ENCODE peak calls at places on chromosomes 5 and 9, in eight cellular contexts. One of them, this sample, is unnamed.

GRCh38 chr9:132026932-132027585 is 52.6 kb downstream of the MED27 start:
- DNase-seq in transverse colon: no peak
- DNase-seq in HepG2: no peak
- DNase-seq in endothelial cell of umbilical vein: no peak
- DNase-seq in Panc1: no peak
- DNase-seq in sigmoid colon: no peak
- DNase-seq in stomach: no peak
- DNase-seq in GM23338: peak; percentile 74
- DNase-seq in this sample: no peak

GRCh38 chr5:159338143-159338542 is 7.9 kb upstream of the IL12B start:
- DNase-seq in transverse colon: no peak
- DNase-seq in HepG2: no peak
- DNase-seq in endothelial cell of umbilical vein: no peak
- DNase-seq in Panc1: no peak
- DNase-seq in sigmoid colon: no peak
- DNase-seq in stomach: no peak
- DNase-seq in GM23338: no peak
- DNase-seq in this sample: no peak

GRCh38 chr5:68499952-68500351 is 284.4 kb downstream of the PIK3R1 start:
- DNase-seq in transverse colon: no peak
- DNase-seq in HepG2: no peak
- DNase-seq in endothelial cell of umbilical vein: no peak
- DNase-seq in Panc1: no peak
- DNase-seq in sigmoid colon: no peak
- DNase-seq in stomach: no peak
- DNase-seq in GM23338: no peak
- DNase-seq in this sample: no peak

GRCh38 chr5:15002791-15003190 is 131.2 kb upstream of the ANKH start:
- DNase-seq in transverse colon: no peak
- DNase-seq in HepG2: no peak
- DNase-seq in endothelial cell of umbilical vein: no peak
- DNase-seq in Panc1: no peak
- DNase-seq in sigmoid colon: no peak
- DNase-seq in stomach: no peak
- DNase-seq in GM23338: no peak
- DNase-seq in this sample: no peak

GRCh38 chr5:113425909-113426308 is 8.9 kb downstream of the TSSK1B start:
- DNase-seq in transverse colon: no peak
- DNase-seq in HepG2: no peak
- DNase-seq in endothelial cell of umbilical vein: no peak
- DNase-seq in Panc1: no peak
- DNase-seq in sigmoid colon: no peak
- DNase-seq in stomach: no peak
- DNase-seq in GM23338: no peak
- DNase-seq in this sample: no peak

GRCh38 chr5:172490739-172491461 is 36.6 kb upstream of the SH3PXD2B start:
- DNase-seq in transverse colon: peak; percentile 5
- DNase-seq in HepG2: no peak
- DNase-seq in endothelial cell of umbilical vein: no peak
- DNase-seq in Panc1: no peak
- DNase-seq in sigmoid colon: no peak
- DNase-seq in stomach: no peak
- DNase-seq in GM23338: no peak
- DNase-seq in this sample: peak; percentile 38

GRCh38 chr5:31194892-31195291 is 1.4 kb downstream of the CDH6 start:
- DNase-seq in transverse colon: no peak
- DNase-seq in HepG2: no peak
- DNase-seq in endothelial cell of umbilical vein: no peak
- DNase-seq in Panc1: no peak
- DNase-seq in sigmoid colon: no peak
- DNase-seq in stomach: no peak
- DNase-seq in GM23338: no peak
- DNase-seq in this sample: no peak

GRCh38 chr9:113946496-113947115 is 70.5 kb downstream of the ZNF618 start:
- DNase-seq in transverse colon: no peak
- DNase-seq in HepG2: no peak
- DNase-seq in endothelial cell of umbilical vein: no peak
- DNase-seq in Panc1: no peak
- DNase-seq in sigmoid colon: no peak
- DNase-seq in stomach: no peak
- DNase-seq in GM23338: no peak
- DNase-seq in this sample: no peak

GRCh38 chr9:115008536-115008935 is 78.1 kb upstream of the TNFSF8 start:
- DNase-seq in transverse colon: no peak
- DNase-seq in HepG2: no peak
- DNase-seq in endothelial cell of umbilical vein: no peak
- DNase-seq in Panc1: no peak
- DNase-seq in sigmoid colon: no peak
- DNase-seq in stomach: no peak
- DNase-seq in GM23338: no peak
- DNase-seq in this sample: no peak

GRCh38 chr5:173238312-173239232 is 3.6 kb upstream of the NKX2-5 start:
- DNase-seq in transverse colon: no peak
- DNase-seq in HepG2: no peak
- DNase-seq in endothelial cell of umbilical vein: no peak
- DNase-seq in Panc1: no peak
- DNase-seq in sigmoid colon: no peak
- DNase-seq in stomach: no peak
- DNase-seq in GM23338: peak; percentile 74
- DNase-seq in this sample: no peak

GRCh38 chr9:136769710-136770191 is 5.4 kb upstream of the LCN15 start:
- DNase-seq in transverse colon: peak; percentile 60
- DNase-seq in HepG2: no peak
- DNase-seq in endothelial cell of umbilical vein: no peak
- DNase-seq in Panc1: no peak
- DNase-seq in sigmoid colon: peak; percentile 58
- DNase-seq in stomach: no peak
- DNase-seq in GM23338: peak; percentile 90
- DNase-seq in this sample: no peak

GRCh38 chr5:171897231-171897630 is 109.2 kb downstream of the FBXW11 start:
- DNase-seq in transverse colon: no peak
- DNase-seq in HepG2: no peak
- DNase-seq in endothelial cell of umbilical vein: no peak
- DNase-seq in Panc1: no peak
- DNase-seq in sigmoid colon: no peak
- DNase-seq in stomach: no peak
- DNase-seq in GM23338: no peak
- DNase-seq in this sample: no peak

GRCh38 chr9:6272229-6272597 is 56.0 kb upstream of the TPD52L3 start:
- DNase-seq in transverse colon: no peak
- DNase-seq in HepG2: peak; percentile 76
- DNase-seq in endothelial cell of umbilical vein: no peak
- DNase-seq in Panc1: no peak
- DNase-seq in sigmoid colon: no peak
- DNase-seq in stomach: peak; percentile 34
- DNase-seq in GM23338: no peak
- DNase-seq in this sample: no peak

GRCh38 chr5:144183254-144183889 is 12.7 kb downstream of the KCTD16 start:
- DNase-seq in transverse colon: no peak
- DNase-seq in HepG2: no peak
- DNase-seq in endothelial cell of umbilical vein: peak; percentile 75
- DNase-seq in Panc1: no peak
- DNase-seq in sigmoid colon: no peak
- DNase-seq in stomach: no peak
- DNase-seq in GM23338: peak; percentile 36
- DNase-seq in this sample: no peak

GRCh38 chr5:180598316-180598701 is 7.0 kb upstream of the SCGB3A1 start:
- DNase-seq in transverse colon: no peak
- DNase-seq in HepG2: no peak
- DNase-seq in endothelial cell of umbilical vein: no peak
- DNase-seq in Panc1: no peak
- DNase-seq in sigmoid colon: no peak
- DNase-seq in stomach: peak; percentile 2
- DNase-seq in GM23338: no peak
- DNase-seq in this sample: peak; percentile 73

GRCh38 chr5:153630546-153630945 is 140.1 kb downstream of the GRIA1 start:
- DNase-seq in transverse colon: no peak
- DNase-seq in HepG2: no peak
- DNase-seq in endothelial cell of umbilical vein: no peak
- DNase-seq in Panc1: no peak
- DNase-seq in sigmoid colon: no peak
- DNase-seq in stomach: no peak
- DNase-seq in GM23338: no peak
- DNase-seq in this sample: no peak

GRCh38 chr5:133824661-133825254 is 143.7 kb downstream of the C5orf15 start:
- DNase-seq in transverse colon: no peak
- DNase-seq in HepG2: no peak
- DNase-seq in endothelial cell of umbilical vein: no peak
- DNase-seq in Panc1: no peak
- DNase-seq in sigmoid colon: no peak
- DNase-seq in stomach: no peak
- DNase-seq in GM23338: no peak
- DNase-seq in this sample: peak; percentile 57

GRCh38 chr5:172825610-172826204 is 8.3 kb upstream of the ERGIC1 start:
- DNase-seq in transverse colon: no peak
- DNase-seq in HepG2: no peak
- DNase-seq in endothelial cell of umbilical vein: no peak
- DNase-seq in Panc1: no peak
- DNase-seq in sigmoid colon: no peak
- DNase-seq in stomach: no peak
- DNase-seq in GM23338: no peak
- DNase-seq in this sample: no peak

GRCh38 chr9:35606138-35606504 is 1.1 kb downstream of the TESK1 start:
- DNase-seq in transverse colon: no peak
- DNase-seq in HepG2: no peak
- DNase-seq in endothelial cell of umbilical vein: no peak
- DNase-seq in Panc1: no peak
- DNase-seq in sigmoid colon: peak; percentile 65
- DNase-seq in stomach: no peak
- DNase-seq in GM23338: no peak
- DNase-seq in this sample: no peak

GRCh38 chr5:134821841-134822240 is 23.9 kb upstream of the C5orf24 start:
- DNase-seq in transverse colon: no peak
- DNase-seq in HepG2: no peak
- DNase-seq in endothelial cell of umbilical vein: no peak
- DNase-seq in Panc1: no peak
- DNase-seq in sigmoid colon: no peak
- DNase-seq in stomach: no peak
- DNase-seq in GM23338: no peak
- DNase-seq in this sample: no peak

GRCh38 chr5:144691936-144692335 is 521.3 kb downstream of the KCTD16 start:
- DNase-seq in transverse colon: no peak
- DNase-seq in HepG2: no peak
- DNase-seq in endothelial cell of umbilical vein: no peak
- DNase-seq in Panc1: no peak
- DNase-seq in sigmoid colon: no peak
- DNase-seq in stomach: no peak
- DNase-seq in GM23338: no peak
- DNase-seq in this sample: no peak

DNA sequence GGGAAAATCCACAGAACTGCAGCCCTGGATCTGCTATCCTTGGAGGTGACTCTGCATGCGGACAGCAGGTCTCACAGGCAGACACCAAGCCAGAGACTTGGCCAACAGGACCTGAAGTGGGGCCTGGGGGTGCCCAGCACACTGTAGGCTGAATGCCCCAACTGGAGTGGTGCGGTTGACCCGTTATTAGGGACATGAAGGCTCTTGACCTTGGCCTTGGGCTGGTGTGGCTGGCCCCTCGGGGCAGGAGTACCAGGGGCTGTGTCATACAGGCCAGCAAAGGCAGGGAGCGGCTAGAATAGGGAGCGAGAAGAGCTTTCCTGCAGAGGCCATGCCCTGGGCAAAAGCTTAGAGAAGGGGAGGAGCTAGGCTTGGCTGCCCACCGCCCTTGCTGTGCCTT is 153.2 kb upstream of the MVB12B start:
- DNase-seq in transverse colon: no peak
- DNase-seq in HepG2: no peak
- DNase-seq in endothelial cell of umbilical vein: no peak
- DNase-seq in Panc1: no peak
- DNase-seq in sigmoid colon: no peak
- DNase-seq in stomach: peak; percentile 17
- DNase-seq in GM23338: no peak
- DNase-seq in this sample: no peak
- H3K36me3 ChIP-seq in transverse colon: no peaks in the 10 kb centered on the region
- H3K36me3 ChIP-seq in HepG2: no peaks in the 10 kb centered on the region
- H3K36me3 ChIP-seq in endothelial cell of umbilical vein: no peaks in the 10 kb centered on the region
- H3K36me3 ChIP-seq in Panc1: no peaks in the 10 kb centered on the region
- H3K36me3 ChIP-seq in sigmoid colon: no peaks in the 10 kb centered on the region
- H3K36me3 ChIP-seq in stomach: no peaks in the 10 kb centered on the region
- H3K36me3 ChIP-seq in GM23338: no peaks in the 10 kb centered on the region
- H3K36me3 ChIP-seq in this sample: no peaks in the 10 kb centered on the region

GRCh38 chr9:109253637-109254284 is 67.1 kb downstream of the EPB41L4B start:
- DNase-seq in transverse colon: no peak
- DNase-seq in HepG2: no peak
- DNase-seq in endothelial cell of umbilical vein: no peak
- DNase-seq in Panc1: peak; percentile 69
- DNase-seq in sigmoid colon: no peak
- DNase-seq in stomach: peak; percentile 66
- DNase-seq in GM23338: no peak
- DNase-seq in this sample: no peak
- TF ChIP-seq CTCF in transverse colon: no peak
- TF ChIP-seq CTCF in HepG2: no peak
- TF ChIP-seq CTCF in endothelial cell of umbilical vein: no peak
- TF ChIP-seq CTCF in Panc1: peak; percentile 32
- TF ChIP-seq CTCF in sigmoid colon: no peak
- TF ChIP-seq CTCF in stomach: no peak
- TF ChIP-seq CTCF in GM23338: peak; percentile 12
- TF ChIP-seq CTCF in this sample: no peak

GRCh38 chr9:97982191-97982718 is 886 bp upstream of the ANP32B start:
- DNase-seq in transverse colon: no peak
- DNase-seq in HepG2: no peak
- DNase-seq in endothelial cell of umbilical vein: no peak
- DNase-seq in Panc1: no peak
- DNase-seq in sigmoid colon: no peak
- DNase-seq in stomach: no peak
- DNase-seq in GM23338: peak; percentile 64
- DNase-seq in this sample: no peak
- TF ChIP-seq POLR2AphosphoS5 in transverse colon: no peak
- TF ChIP-seq POLR2AphosphoS5 in HepG2: no peak
- TF ChIP-seq POLR2AphosphoS5 in endothelial cell of umbilical vein: no peak
- TF ChIP-seq POLR2AphosphoS5 in Panc1: no peak
- TF ChIP-seq POLR2AphosphoS5 in sigmoid colon: no peak
- TF ChIP-seq POLR2AphosphoS5 in stomach: no peak
- TF ChIP-seq POLR2AphosphoS5 in GM23338: peak; percentile 48
- TF ChIP-seq POLR2AphosphoS5 in this sample: no peak

GRCh38 chr5:6389397-6389796 is 11.1 kb upstream of the MED10 start:
- DNase-seq in transverse colon: no peak
- DNase-seq in HepG2: no peak
- DNase-seq in endothelial cell of umbilical vein: no peak
- DNase-seq in Panc1: no peak
- DNase-seq in sigmoid colon: no peak
- DNase-seq in stomach: no peak
- DNase-seq in GM23338: no peak
- DNase-seq in this sample: no peak

GRCh38 chr5:6386270-6386669 is 7.9 kb upstream of the MED10 start:
- DNase-seq in transverse colon: no peak
- DNase-seq in HepG2: no peak
- DNase-seq in endothelial cell of umbilical vein: no peak
- DNase-seq in Panc1: no peak
- DNase-seq in sigmoid colon: no peak
- DNase-seq in stomach: no peak
- DNase-seq in GM23338: no peak
- DNase-seq in this sample: no peak

GRCh38 chr5:6389946-6390530 is 11.7 kb upstream of the MED10 start:
- DNase-seq in transverse colon: no peak
- DNase-seq in HepG2: no peak
- DNase-seq in endothelial cell of umbilical vein: no peak
- DNase-seq in Panc1: no peak
- DNase-seq in sigmoid colon: no peak
- DNase-seq in stomach: no peak
- DNase-seq in GM23338: no peak
- DNase-seq in this sample: no peak

GRCh38 chr5:6384856-6385255 is 6.5 kb upstream of the MED10 start:
- DNase-seq in transverse colon: no peak
- DNase-seq in HepG2: no peak
- DNase-seq in endothelial cell of umbilical vein: no peak
- DNase-seq in Panc1: no peak
- DNase-seq in sigmoid colon: no peak
- DNase-seq in stomach: no peak
- DNase-seq in GM23338: no peak
- DNase-seq in this sample: no peak

GRCh38 chr5:6387970-6388369 is 9.6 kb upstream of the MED10 start:
- DNase-seq in transverse colon: no peak
- DNase-seq in HepG2: no peak
- DNase-seq in endothelial cell of umbilical vein: no peak
- DNase-seq in Panc1: no peak
- DNase-seq in sigmoid colon: no peak
- DNase-seq in stomach: no peak
- DNase-seq in GM23338: no peak
- DNase-seq in this sample: no peak
- H3K36me3 ChIP-seq in transverse colon: no peaks in the 10 kb centered on the region
- H3K36me3 ChIP-seq in HepG2: no peaks in the 10 kb centered on the region
- H3K36me3 ChIP-seq in endothelial cell of umbilical vein: no peaks in the 10 kb centered on the region
- H3K36me3 ChIP-seq in Panc1: no peaks in the 10 kb centered on the region
- H3K36me3 ChIP-seq in sigmoid colon: no peaks in the 10 kb centered on the region
- H3K36me3 ChIP-seq in stomach: no peaks in the 10 kb centered on the region
- H3K36me3 ChIP-seq in GM23338: no peaks in the 10 kb centered on the region
- H3K36me3 ChIP-seq in this sample: no peaks in the 10 kb centered on the region